ENCODE peak calls at places on chromosomes 1 and 21, in four cellular contexts. I is PC-9, F is PC-3, C is neural progenitor cell. Y is an unnamed sample.
A peak's percentile ranks its signal among the peaks of the same experiment; 100 is the strongest.

GRCh38 chr1:74584185-74584584 is 71.8 kb upstream of the LRRC53 start:
- DNase-seq in F (no peak), I (no peak), C (no peak), Y (peak; percentile 6)

GRCh38 chr1:181918893-181919728 is 142.4 kb downstream of the ZNF648 start:
- DNase-seq in C (peak; percentile 21), F (no peak), I (no peak), Y (no peak)

GRCh38 chr1:232378266-232379041 is 251.5 kb downstream of the SIPA1L2 start:
- DNase-seq in C (no peak), I (no peak), F (peak; percentile 31), Y (no peak)

GRCh38 chr21:34596561-34597271 is 18.2 kb downstream of the RCAN1 start:
- DNase-seq in F (no peak), C (no peak), I (no peak), Y (no peak)

GRCh38 chr1:111818081-111818480 is 62.4 kb downstream of the DDX20 start:
- DNase-seq in C (no peak), F (no peak), I (no peak), Y (no peak)

GRCh38 chr1:212488436-212489283 is 55.9 kb downstream of the NENF start:
- DNase-seq in F (peak; percentile 76), I (peak; percentile 51), C (peak; percentile 31), Y (peak; percentile 76)

GRCh38 chr1:97017895-97018294 is 296.3 kb downstream of the PTBP2 start:
- DNase-seq in C (peak; percentile 73), I (no peak), F (peak; percentile 60), Y (no peak)

GRCh38 chr21:15445327-15445726 is 284.5 kb upstream of the USP25 start:
- DNase-seq in F (no peak), C (no peak), I (no peak), Y (no peak)

GRCh38 chr1:5746611-5747427 is 245.4 kb downstream of the NPHP4 start:
- DNase-seq in I (no peak), C (no peak), F (no peak), Y (no peak)

GRCh38 chr1:167564592-167564991 is 11.0 kb upstream of the CREG1 start:
- DNase-seq in C (no peak), I (peak; percentile 80), F (peak; percentile 47), Y (peak; percentile 15)

GRCh38 chr1:67793562-67793961 is 39.7 kb downstream of the GNG12 start:
- DNase-seq in I (no peak), F (peak; percentile 41), C (no peak), Y (peak; percentile 63)

GRCh38 chr1:219833214-219833816 is 95.0 kb downstream of the SLC30A10 start:
- DNase-seq in C (no peak), I (no peak), F (no peak), Y (no peak)

GRCh38 chr1:65141394-65141793 is 6.6 kb upstream of the AK4 start:
- DNase-seq in I (peak; percentile 5), F (peak; percentile 70), C (no peak), Y (peak; percentile 69)

GRCh38 chr1:213829806-213830205 is 158.0 kb upstream of the PROX1 start:
- DNase-seq in C (peak; percentile 31), I (no peak), F (no peak), Y (no peak)

GRCh38 chr1:76269175-76269574 is 194.6 kb downstream of the ST6GALNAC3 start:
- DNase-seq in F (no peak), I (no peak), C (peak; percentile 23), Y (peak; percentile 79)

GRCh38 chr1:200319143-200319542 is 90.7 kb downstream of the ZNF281 start:
- DNase-seq in C (no peak), I (no peak), F (no peak), Y (peak; percentile 50)

GRCh38 chr1:154419620-154420020 is 14.5 kb downstream of the IL6R start:
- DNase-seq in C (no peak), I (peak; percentile 63), F (peak; percentile 79), Y (peak; percentile 97)

GRCh38 chr1:221887091-221887746 is 145.3 kb upstream of the DUSP10 start:
- DNase-seq in I (peak; percentile 97), C (no peak), F (peak; percentile 100), Y (peak; percentile 97)

GRCh38 chr1:7674972-7675371 is 96.1 kb upstream of the VAMP3 start:
- DNase-seq in I (no peak), C (no peak), F (no peak), Y (no peak)

GRCh38 chr1:155184835-155185782 is 11.5 kb downstream of the TRIM46 start:
- DNase-seq in F (no peak), I (peak; percentile 56), C (no peak), Y (no peak)

GRCh38 chr1:53176452-53177344 is 19.9 kb upstream of the CPT2 start:
- DNase-seq in F (peak; percentile 91), C (no peak), I (peak; percentile 51), Y (peak; percentile 73)

GRCh38 chr1:226268421-226269124 is 40.4 kb downstream of the LIN9 start:
- DNase-seq in I (no peak), F (peak; percentile 64), C (no peak), Y (peak; percentile 69)

GRCh38 chr21:33855190-33855589 is 60.4 kb downstream of the ATP5PO start:
- DNase-seq in I (no peak), F (no peak), C (no peak), Y (no peak)

GRCh38 chr1:43858324-43858723 is 75.3 kb upstream of the ARTN start:
- DNase-seq in F (peak; percentile 96), C (peak; percentile 44), I (peak; percentile 92), Y (peak; percentile 93)
- TF ChIP-seq EZH2 in F (no peak), C (no peak), I (no peak), Y (no peak)

GRCh38 chr1:17208546-17208945 is 3.6 kb downstream of the PADI1 start:
- DNase-seq in F (no peak), C (no peak), I (no peak), Y (no peak)
- H3F3A ChIP-seq in F (no peaks in the 10 kb centered on the region), C (peaks cover 8% of the 10 kb centered on the region), I (peaks cover 52% of the 10 kb centered on the region), Y (no peaks in the 10 kb centered on the region)

GRCh38 chr1:116682641-116683221 is 15.2 kb upstream of the IGSF3 start:
- DNase-seq in C (no peak), I (no peak), F (no peak), Y (no peak)

GRCh38 chr1:116679091-116679827 is 11.7 kb upstream of the IGSF3 start:
- DNase-seq in F (no peak), C (peak; percentile 27), I (no peak), Y (no peak)

GRCh38 chr1:116679828-116680628 is 12.5 kb upstream of the IGSF3 start:
- DNase-seq in I (no peak), F (no peak), C (no peak), Y (no peak)

GRCh38 chr1:116680752-116681151 is 13.2 kb upstream of the IGSF3 start:
- DNase-seq in C (no peak), I (no peak), F (no peak), Y (no peak)

DNA sequence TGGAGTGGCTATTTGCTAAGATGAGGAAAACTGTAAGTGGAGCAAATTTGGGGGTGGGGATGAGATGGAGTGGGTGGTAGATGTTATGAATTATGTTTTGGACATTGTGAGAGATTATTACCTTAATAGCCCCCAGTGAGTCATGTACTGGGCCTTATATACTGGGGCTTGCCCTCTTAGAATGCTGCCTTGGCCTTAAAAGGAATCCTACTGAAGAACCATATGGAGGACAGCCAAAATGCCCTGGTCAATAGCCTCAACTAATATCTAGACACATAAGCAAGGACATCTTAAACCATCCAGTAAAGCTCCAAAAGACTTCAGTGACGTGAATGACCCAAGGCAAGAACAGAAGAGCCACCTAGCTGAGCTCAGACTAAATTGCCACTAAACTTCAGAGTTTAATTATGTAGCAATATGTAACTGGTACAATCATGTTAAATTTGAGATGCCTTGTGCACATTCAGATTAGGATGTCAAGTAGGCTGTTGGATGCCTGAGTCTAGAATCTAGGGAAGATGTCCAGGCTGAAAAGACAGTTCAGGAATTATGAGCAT is 13.9 kb upstream of the IGSF3 start:
- DNase-seq in I (no peak), F (no peak), C (no peak), Y (no peak)
- H3K4me2 ChIP-seq in I (no peak overlapping the region), F (no peak overlapping the region), C (no peak overlapping the region), Y (no peak overlapping the region)

GRCh38 chr1:228416217-228416971 is at the start of gene TRIM17:
- DNase-seq in C (peak; percentile 91), F (no peak), I (peak; percentile 79), Y (peak; percentile 37)
- TF ChIP-seq EZH2 in C (peak; percentile 36), F (no peak), I (no peak), Y (no peak)

DNA sequence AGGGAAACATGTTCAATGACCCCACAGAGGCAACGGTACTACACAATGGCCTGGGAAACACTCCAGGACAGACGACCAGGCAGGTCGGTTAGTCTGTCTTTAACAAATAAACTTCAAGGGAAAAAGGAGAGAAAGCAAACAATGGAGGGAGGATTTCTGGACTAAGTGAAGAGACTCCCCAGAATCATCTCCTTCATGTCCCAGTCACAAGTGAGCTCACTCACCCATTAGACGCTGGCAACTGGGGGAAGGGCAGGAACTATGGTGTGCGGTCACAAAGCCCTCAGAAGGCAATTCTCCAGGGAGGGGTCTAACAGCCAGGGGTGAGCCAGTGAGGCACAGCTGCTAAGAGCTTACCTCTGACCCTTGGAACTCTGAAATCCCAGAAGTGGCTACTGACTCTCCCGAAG is 55.7 kb upstream of the NADK start:
- DNase-seq in F (no peak), C (peak; percentile 67), I (no peak), Y (peak; percentile 20)
- H3F3A ChIP-seq in F (no peaks in the 10 kb centered on the region), C (peaks cover 39% of the 10 kb centered on the region), I (peaks cover 4% of the 10 kb centered on the region), Y (peaks cover 21% of the 10 kb centered on the region)

GRCh38 chr1:172756029-172756428 is 97.1 kb downstream of the FASLG start:
- DNase-seq in C (no peak), I (no peak), F (no peak), Y (no peak)

GRCh38 chr1:172754609-172755008 is 95.7 kb downstream of the FASLG start:
- DNase-seq in F (no peak), I (no peak), C (no peak), Y (no peak)

GRCh38 chr1:172753964-172754363 is 95.1 kb downstream of the FASLG start:
- DNase-seq in C (no peak), F (no peak), I (no peak), Y (no peak)

GRCh38 chr1:172758242-172758641 is 99.3 kb downstream of the FASLG start:
- DNase-seq in C (no peak), I (no peak), F (peak; percentile 32), Y (peak; percentile 13)

GRCh38 chr1:172755099-172755498 is 96.2 kb downstream of the FASLG start:
- DNase-seq in C (no peak), F (no peak), I (no peak), Y (no peak)
- H3K4me2 ChIP-seq in C (no peak overlapping the region), F (no peak overlapping the region), I (no peak overlapping the region), Y (no peak overlapping the region)

DNA sequence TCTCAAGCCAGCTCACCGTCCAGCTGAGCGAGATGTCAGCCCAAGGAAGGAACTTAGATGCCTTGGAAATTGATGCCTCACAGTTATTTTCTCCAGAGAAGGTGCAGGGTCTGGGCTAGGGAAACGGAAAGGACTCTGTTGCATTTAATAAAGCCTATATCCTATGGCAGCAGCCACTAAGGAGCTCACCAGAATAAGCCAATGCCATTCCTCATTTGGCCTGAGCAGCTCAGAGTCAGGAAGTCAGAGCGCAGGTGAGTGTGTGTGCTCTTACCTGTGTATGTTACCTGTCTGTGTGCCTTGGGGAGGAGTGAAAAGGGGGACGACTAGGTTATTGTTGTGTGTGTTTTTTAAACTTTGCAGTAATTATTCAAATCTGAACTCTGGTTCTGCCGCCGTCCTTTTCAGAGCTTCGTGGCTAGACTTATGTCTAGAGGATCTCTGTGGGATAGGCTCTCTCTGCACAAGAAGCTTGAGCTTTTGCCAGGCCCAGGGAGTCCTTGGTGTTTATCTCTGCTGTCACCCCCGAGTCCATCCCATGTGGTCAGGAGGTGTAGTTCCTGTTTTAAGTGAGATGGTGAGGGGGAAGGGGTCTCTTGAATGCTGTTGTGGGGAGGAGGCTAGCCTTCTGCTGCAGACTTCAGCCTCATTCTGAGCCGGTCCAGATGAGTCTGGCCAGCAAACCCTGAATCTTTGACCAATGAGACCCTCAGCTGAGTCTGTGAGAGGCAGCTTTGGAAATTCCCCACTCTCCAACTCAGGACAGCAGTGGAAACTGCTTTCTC is 2.4 kb downstream of the TMCC2 start:
- DNase-seq in C (no peak), I (no peak), F (no peak), Y (peak; percentile 9)
- TF ChIP-seq EZH2 in C (no peak), I (no peak), F (no peak), Y (no peak)

Y was measured in GM23248.